ENCODE peak calls at places on chromosomes 7 and 10, in nine cellular contexts. F is upper lobe of left lung, L is neural progenitor cell, D is SK-N-SH, O is lung, Q is body of pancreas, P is brain microvascular endothelial cell, M is fibroblast of lung, N is stomach. X is an unnamed sample. For H3K36me3, the result is how much of the 10 kb centered on the place peaks cover.

GRCh38 chr7:82241371-82241770 is 202.2 kb downstream of the CACNA2D1 start:
- DNase-seq in F (no peak), L (no peak), D (no peak), O (no peak), Q (no peak), P (no peak), M (no peak), N (no peak), X (no peak)

GRCh38 chr7:116929021-116929420 is 24.3 kb upstream of the ST7 start:
- DNase-seq in F (no peak), L (no peak), D (no peak), O (no peak), Q (no peak), P (no peak), M (no peak), N (no peak), X (no peak)

GRCh38 chr7:36639826-36640225 is 84.5 kb downstream of the AOAH start:
- DNase-seq in F (no peak), L (no peak), D (no peak), O (no peak), Q (no peak), P (no peak), M (no peak), N (peak), X (no peak)

GRCh38 chr10:65571011-65571570 is 1354.7 kb upstream of the LRRTM3 start:
- DNase-seq in F (no peak), L (peak), D (peak), O (no peak), Q (no peak), P (no peak), M (peak), N (no peak), X (peak)

GRCh38 chr7:130966246-130967009 is 232.4 kb upstream of the KLF14 start:
- DNase-seq in F (no peak), L (no peak), D (no peak), O (no peak), Q (no peak), P (peak), M (no peak), N (no peak), X (no peak)

GRCh38 chr10:693506-693905 is 4.0 kb upstream of the DIP2C start:
- DNase-seq in F (no peak), L (no peak), D (no peak), O (no peak), Q (peak), P (no peak), M (peak), N (peak), X (no peak)

GRCh38 chr7:158997471-158997870 is 141.1 kb downstream of the DYNC2I1 start:
- DNase-seq in F (no peak), L (no peak), D (peak), O (no peak), Q (no peak), P (no peak), M (no peak), N (no peak), X (no peak)

GRCh38 chr7:21526007-21526406 is 16.8 kb upstream of the DNAH11 start:
- DNase-seq in F (no peak), L (no peak), D (peak), O (no peak), Q (no peak), P (no peak), M (peak), N (no peak), X (no peak)

GRCh38 chr7:99623091-99623693 is 6.4 kb downstream of the ZSCAN25 start:
- DNase-seq in F (no peak), L (no peak), D (no peak), O (no peak), Q (no peak), P (no peak), M (no peak), N (no peak), X (no peak)

GRCh38 chr10:114308470-114309110 is 69.5 kb downstream of the VWA2 start:
- DNase-seq in F (no peak), L (no peak), D (no peak), O (no peak), Q (no peak), P (no peak), M (no peak), N (no peak), X (no peak)

GRCh38 chr10:12130237-12130872 is 878 bp downstream of the SEC61A2 start:
- DNase-seq in F (no peak), L (peak), D (peak), O (peak), Q (peak), P (peak), M (peak), N (no peak), X (no peak)

GRCh38 chr7:46215987-46216567 is 295.0 kb upstream of the IGFBP3 start:
- DNase-seq in F (no peak), L (peak), D (no peak), O (no peak), Q (peak), P (no peak), M (no peak), N (peak), X (no peak)

GRCh38 chr10:642186-642890 is 47.1 kb downstream of the DIP2C start:
- DNase-seq in F (no peak), L (no peak), D (no peak), O (no peak), Q (peak), P (no peak), M (no peak), N (peak), X (peak)

GRCh38 chr7:145106001-145106400 is 270.1 kb upstream of the TPK1 start:
- DNase-seq in F (no peak), L (no peak), D (no peak), O (no peak), Q (peak), P (no peak), M (peak), N (no peak), X (no peak)

GRCh38 chr7:153297141-153297540 is 537.6 kb downstream of the ACTR3B start:
- DNase-seq in F (no peak), L (no peak), D (no peak), O (no peak), Q (no peak), P (no peak), M (no peak), N (no peak), X (no peak)

GRCh38 chr7:130829415-130829814 is 95.4 kb upstream of the KLF14 start:
- DNase-seq in F (peak), L (no peak), D (no peak), O (no peak), Q (no peak), P (no peak), M (no peak), N (no peak), X (no peak)

GRCh38 chr7:149625339-149625946 is 127.8 kb upstream of the ZNF746 start:
- DNase-seq in F (no peak), L (peak), D (peak), O (peak), Q (peak), P (peak), M (peak), N (peak), X (peak)

GRCh38 chr7:116999316-116999715 is 46.0 kb downstream of the ST7 start:
- DNase-seq in F (no peak), L (no peak), D (no peak), O (no peak), Q (no peak), P (peak), M (peak), N (no peak), X (no peak)

GRCh38 chr7:3117488-3118228 is 74.0 kb upstream of the CARD11 start:
- DNase-seq in F (no peak), L (no peak), D (no peak), O (no peak), Q (peak), P (no peak), M (no peak), N (no peak), X (no peak)

GRCh38 chr7:36460811-36461429 is 71.3 kb downstream of the ANLN start:
- DNase-seq in F (no peak), L (no peak), D (no peak), O (no peak), Q (no peak), P (no peak), M (no peak), N (no peak), X (no peak)

GRCh38 chr7:73999664-74000420 is 28.1 kb upstream of the ELN start:
- DNase-seq in F (peak), L (no peak), D (no peak), O (no peak), Q (peak), P (peak), M (peak), N (peak), X (no peak)

GRCh38 chr10:71112138-71112785 is 100.1 kb upstream of the UNC5B start:
- DNase-seq in F (no peak), L (no peak), D (no peak), O (no peak), Q (no peak), P (no peak), M (no peak), N (no peak), X (no peak)

GRCh38 chr10:101301111-101301731 is 52.7 kb upstream of the BTRC start:
- DNase-seq in F (no peak), L (peak), D (no peak), O (no peak), Q (peak), P (peak), M (peak), N (peak), X (peak)

GRCh38 chr10:119521443-119522204 is 20.9 kb downstream of the RGS10 start:
- DNase-seq in F (no peak), L (no peak), D (no peak), O (no peak), Q (no peak), P (peak), M (peak), N (no peak), X (no peak)

GRCh38 chr10:279232-279631 is 144.0 kb downstream of the ZMYND11 start:
- DNase-seq in F (no peak), L (no peak), D (no peak), O (no peak), Q (no peak), P (no peak), M (no peak), N (no peak), X (no peak)

GRCh38 chr10:36669615-36670325 is 455.6 kb upstream of the ANKRD30A start:
- DNase-seq in F (no peak), L (peak), D (no peak), O (no peak), Q (no peak), P (no peak), M (no peak), N (no peak), X (no peak)

GRCh38 chr10:52172581-52172980 is 141.5 kb upstream of the DKK1 start:
- DNase-seq in F (no peak), L (peak), D (no peak), O (no peak), Q (no peak), P (peak), M (peak), N (no peak), X (no peak)

GRCh38 chr10:44261296-44261695 is 123.6 kb downstream of the CXCL12 start:
- DNase-seq in F (peak), L (no peak), D (peak), O (no peak), Q (no peak), P (no peak), M (no peak), N (no peak), X (no peak)

GRCh38 chr10:63718453-63718852 is 197.3 kb downstream of the REEP3 start:
- DNase-seq in F (no peak), L (no peak), D (no peak), O (no peak), Q (no peak), P (no peak), M (no peak), N (no peak), X (no peak)

GRCh38 chr10:122478971-122479370 is 17.6 kb downstream of the HTRA1 start:
- DNase-seq in F (no peak), L (no peak), D (no peak), O (no peak), Q (no peak), P (no peak), M (no peak), N (no peak), X (no peak)

GRCh38 chr7:326845-327304 is 36.9 kb downstream of the FOXL3 start:
- DNase-seq in F (no peak), L (no peak), D (no peak), O (peak), Q (peak), P (peak), M (peak), N (peak), X (no peak)

GRCh38 chr7:151091431-151091830 is 5.2 kb downstream of the AGAP3 start:
- DNase-seq in F (no peak), L (peak), D (no peak), O (no peak), Q (peak), P (no peak), M (no peak), N (no peak), X (peak)
- TF ChIP-seq CTCF in F (peak), L (peak), D (peak), O (no peak), Q (peak), P (peak), M (peak), N (peak), X (peak)

GRCh38 chr7:106254525-106255128 is 30.2 kb downstream of the NAMPT start:
- DNase-seq in F (no peak), L (no peak), D (no peak), O (no peak), Q (no peak), P (no peak), M (no peak), N (no peak), X (no peak)

GRCh38 chr7:106257752-106258151 is 27.0 kb downstream of the NAMPT start:
- DNase-seq in F (no peak), L (no peak), D (no peak), O (no peak), Q (peak), P (no peak), M (no peak), N (no peak), X (no peak)

GRCh38 chr7:106256137-106256536 is 28.6 kb downstream of the NAMPT start:
- DNase-seq in F (no peak), L (no peak), D (no peak), O (no peak), Q (peak), P (no peak), M (no peak), N (no peak), X (no peak)

GRCh38 chr7:106252568-106252967 is 32.2 kb downstream of the NAMPT start:
- DNase-seq in F (no peak), L (no peak), D (no peak), O (no peak), Q (no peak), P (no peak), M (no peak), N (no peak), X (no peak)

GRCh38 chr7:106255246-106255645 is 29.5 kb downstream of the NAMPT start:
- DNase-seq in F (no peak), L (no peak), D (no peak), O (no peak), Q (no peak), P (no peak), M (no peak), N (no peak), X (no peak)
- H3K36me3 ChIP-seq in F (under half), L (under half), D (half or more), O (under half), Q (under half), P (under half), M (under half), N (half or more), X (under half)

DNA sequence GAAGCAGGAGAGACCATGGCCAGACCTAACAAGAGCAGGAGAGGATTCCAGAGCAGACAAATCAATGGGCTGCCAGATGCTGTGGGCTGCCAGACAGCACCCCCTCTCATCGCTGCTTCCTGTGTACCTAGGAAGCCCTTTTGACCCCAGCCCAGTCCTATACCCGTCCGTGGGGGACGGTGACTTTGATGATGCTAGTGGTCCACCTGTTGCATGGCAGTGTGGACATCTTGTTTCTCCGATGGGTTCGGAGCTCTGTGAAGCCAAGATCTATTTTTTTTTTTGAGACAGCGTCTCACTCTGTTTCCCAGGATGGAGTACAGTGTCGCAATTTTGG is 18.2 kb upstream of the GDI2 start:
- DNase-seq in F (no peak), L (no peak), D (no peak), O (no peak), Q (no peak), P (no peak), M (no peak), N (no peak), X (no peak)
- H3K4me3 ChIP-seq in F (no peak), L (no peak), D (no peak), O (no peak), Q (no peak), P (no peak), M (no peak), N (no peak), X (no peak)

DNA sequence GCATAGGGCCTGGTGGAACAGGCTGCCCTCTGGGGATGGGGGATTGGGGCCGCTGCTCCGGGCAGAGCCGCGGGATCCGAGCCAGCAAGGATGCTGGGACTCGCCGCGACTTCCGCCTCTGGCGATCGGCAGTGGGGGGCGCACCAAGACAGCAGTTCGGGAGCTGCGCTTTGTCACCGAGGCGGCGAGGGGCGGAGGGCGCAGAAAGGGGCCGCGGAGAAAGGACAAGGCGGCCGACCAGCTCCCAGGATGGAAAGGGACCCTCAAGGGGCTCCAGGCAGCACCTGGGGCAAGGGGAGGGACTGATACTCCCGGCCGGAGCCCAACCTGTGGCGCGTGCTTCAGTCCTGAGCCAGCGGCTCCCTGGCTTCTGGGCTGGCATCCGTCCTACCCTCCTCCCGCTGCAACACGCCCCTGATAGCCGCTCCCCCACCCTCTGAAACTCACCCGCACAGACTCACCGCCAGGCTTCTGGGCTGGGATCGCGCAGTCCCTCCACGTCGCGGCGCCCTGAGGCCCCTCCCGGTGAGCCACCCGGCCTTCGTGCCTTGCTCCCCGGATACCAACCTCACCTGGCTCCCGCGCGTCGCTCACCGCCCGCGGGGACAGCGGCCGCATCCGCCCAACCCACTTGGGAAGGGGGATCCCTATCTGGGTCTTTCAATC is 7.1 kb upstream of the EVX1 start:
- DNase-seq in F (peak), L (peak), D (peak), O (no peak), Q (peak), P (peak), M (no peak), N (peak), X (peak)
- TF ChIP-seq CTCF in F (no peak), L (peak), D (peak), O (no peak), Q (peak), P (peak), M (no peak), N (no peak), X (peak)

GRCh38 chr7:40263752-40264390 is 129.1 kb downstream of the SUGCT start:
- DNase-seq in F (no peak), L (no peak), D (no peak), O (no peak), Q (no peak), P (no peak), M (no peak), N (no peak), X (no peak)
- H3K36me3 ChIP-seq in F (under half), L (under half), D (under half), O (under half), Q (under half), P (under half), M (under half), N (under half), X (under half)

DNA sequence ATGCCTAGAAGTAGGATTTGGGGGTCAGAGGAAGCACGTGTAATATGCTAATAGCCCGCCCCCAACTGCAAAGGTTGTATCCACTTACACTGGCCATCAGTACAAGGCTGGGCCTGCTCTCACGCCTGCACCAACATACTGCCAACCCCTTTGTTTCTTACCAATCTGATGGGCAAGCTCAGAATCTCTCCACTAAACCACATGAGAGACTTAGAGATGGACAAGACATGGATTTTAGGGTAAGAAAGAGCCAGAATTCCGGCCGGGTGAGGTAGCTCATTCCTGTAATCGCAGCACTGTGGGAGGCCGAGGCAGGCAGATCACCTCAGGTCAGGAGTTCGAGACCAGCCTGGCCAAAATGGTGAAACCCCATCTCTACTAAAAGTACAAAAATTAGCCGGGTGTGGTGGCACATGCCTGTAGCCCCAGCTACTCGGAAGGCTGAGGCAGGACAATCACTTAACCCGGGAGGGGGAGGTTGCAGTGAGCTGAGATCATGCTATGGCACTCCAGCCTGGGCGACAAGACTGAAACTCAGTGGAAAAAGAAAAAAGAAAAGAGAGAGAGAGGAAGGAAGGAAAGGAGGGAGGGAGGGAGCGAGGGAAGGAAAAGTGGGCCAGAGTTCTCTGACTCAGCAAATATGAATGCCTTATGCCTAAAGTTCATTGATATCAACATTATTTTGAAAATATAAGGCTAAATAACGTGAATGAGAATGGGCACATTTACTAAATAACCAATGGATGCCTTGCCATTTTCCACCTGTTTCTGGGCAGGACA is 162.2 kb downstream of the SLIT1 start:
- DNase-seq in F (no peak), L (no peak), D (no peak), O (no peak), Q (no peak), P (no peak), M (peak), N (no peak), X (no peak)
- H3K4me3 ChIP-seq in F (no peak), L (no peak), D (peak), O (no peak), Q (no peak), P (peak), M (no peak), N (no peak), X (no peak)

GRCh38 chr10:104143829-104144228 is 21.9 kb downstream of the SFR1 start:
- DNase-seq in F (no peak), L (no peak), D (no peak), O (no peak), Q (no peak), P (no peak), M (no peak), N (no peak), X (no peak)

GRCh38 chr10:104142081-104142480 is 20.1 kb downstream of the SFR1 start:
- DNase-seq in F (no peak), L (peak), D (no peak), O (no peak), Q (no peak), P (no peak), M (no peak), N (no peak), X (no peak)

GRCh38 chr10:104138131-104138530 is 16.2 kb downstream of the SFR1 start:
- DNase-seq in F (no peak), L (no peak), D (no peak), O (no peak), Q (no peak), P (no peak), M (no peak), N (no peak), X (no peak)

GRCh38 chr10:104139221-104139620 is 17.2 kb downstream of the SFR1 start:
- DNase-seq in F (no peak), L (peak), D (peak), O (no peak), Q (no peak), P (no peak), M (peak), N (no peak), X (no peak)
- TF ChIP-seq CTCF in F (no peak), L (peak), D (peak), O (no peak), Q (peak), P (peak), M (peak), N (no peak), X (no peak)

DNA sequence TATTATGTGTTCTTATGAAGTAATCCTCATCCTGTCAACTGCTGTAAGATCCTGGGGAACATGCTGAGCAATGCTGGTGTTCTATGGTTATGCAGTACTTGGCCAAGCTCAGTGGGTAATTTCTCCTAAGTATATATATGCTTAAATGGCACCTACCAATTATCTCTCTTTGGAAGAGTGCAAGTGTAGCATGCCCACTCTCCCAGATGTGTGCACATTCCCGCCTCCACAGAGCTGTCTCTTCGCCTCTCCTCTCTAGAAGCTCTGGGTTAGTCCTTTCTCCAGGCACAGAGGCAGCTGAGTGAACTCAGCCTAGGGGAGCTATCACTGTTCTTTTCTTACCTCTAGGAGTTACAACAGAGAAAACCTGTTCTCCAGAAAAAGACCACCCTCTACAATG is 428.8 kb downstream of the KCNMA1 start:
- DNase-seq in F (no peak), L (no peak), D (no peak), O (no peak), Q (no peak), P (no peak), M (no peak), N (no peak), X (no peak)
- H3K36me3 ChIP-seq in F (under half), L (under half), D (under half), O (under half), Q (under half), P (under half), M (under half), N (under half), X (under half)